ENCODE peak calls at places on chromosomes 4 and X, in six cellular contexts. M is astrocyte, Q is fibroblast of lung, T is H9, W is HCT116, A is PC-3. F is an unnamed sample.

GRCh38 chr4:53804719-53805118 is 213.4 kb upstream of the LNX1 start:
- DNase-seq in T (peak; percentile 48), M (no peak), W (peak; percentile 24), Q (no peak), A (peak; percentile 70), F (peak; percentile 20)

GRCh38 chr4:100486496-100486895 is 31.3 kb downstream of the EMCN start:
- DNase-seq in M (no peak), A (no peak), T (no peak), Q (no peak), W (no peak), F (no peak)

GRCh38 chr4:87270825-87271224 is 50.4 kb upstream of the KLHL8 start:
- DNase-seq in T (peak; percentile 36), M (no peak), A (no peak), W (no peak), Q (no peak), F (no peak)

GRCh38 chr4:150647008-150647407 is 65.1 kb downstream of the MAB21L2 start:
- DNase-seq in A (no peak), M (peak; percentile 23), Q (peak; percentile 32), W (no peak), T (no peak), F (peak; percentile 18)

GRCh38 chrX:54171527-54171926 is 11.5 kb downstream of the FAM120C start:
- DNase-seq in T (no peak), M (no peak), A (no peak), W (no peak), Q (no peak), F (peak; percentile 75)

GRCh38 chr4:122517345-122517744 is 60.8 kb upstream of the IL2 start:
- DNase-seq in M (no peak), T (no peak), Q (no peak), W (no peak), A (no peak), F (no peak)

GRCh38 chr4:152304220-152304619 is 231.7 kb downstream of the FBXW7 start:
- DNase-seq in T (no peak), A (peak; percentile 50), M (peak; percentile 31), Q (peak; percentile 38), W (no peak), F (peak; percentile 57)

GRCh38 chr4:139844057-139844456 is 178.4 kb downstream of the MGST2 start:
- DNase-seq in T (no peak), W (no peak), M (no peak), A (no peak), Q (no peak), F (peak; percentile 46)

GRCh38 chrX:129723511-129723910 is 15.3 kb upstream of the XPNPEP2 start:
- DNase-seq in Q (no peak), T (no peak), M (no peak), A (peak; percentile 65), W (no peak), F (no peak)

GRCh38 chr4:188554413-188554812 is 415.2 kb downstream of the TRIML1 start:
- DNase-seq in Q (no peak), T (no peak), M (no peak), A (no peak), W (no peak), F (no peak)

GRCh38 chrX:13380230-13380629 is 60.4 kb upstream of the ATXN3L start:
- DNase-seq in T (no peak), M (peak; percentile 75), A (peak; percentile 48), Q (peak; percentile 79), W (no peak), F (peak; percentile 79)

GRCh38 chrX:11138498-11139390 is 27.6 kb downstream of the HCCS start:
- DNase-seq in W (no peak), Q (no peak), A (no peak), T (no peak), M (no peak), F (no peak)

GRCh38 chr4:80452768-80453167 is 117.2 kb downstream of the CFAP299 start:
- DNase-seq in A (peak; percentile 74), M (no peak), Q (no peak), W (no peak), T (no peak), F (peak; percentile 2)

GRCh38 chr4:102311912-102312311 is 33.4 kb downstream of the SLC39A8 start:
- DNase-seq in Q (no peak), A (no peak), W (no peak), M (no peak), T (no peak), F (no peak)

GRCh38 chr4:23710298-23710697 is 179.5 kb downstream of the PPARGC1A start:
- DNase-seq in W (no peak), T (no peak), A (no peak), M (no peak), Q (no peak), F (no peak)

GRCh38 chrX:18994713-18995112 is 10.8 kb upstream of the PHKA2 start:
- DNase-seq in A (peak; percentile 89), W (no peak), M (peak; percentile 85), T (no peak), Q (peak; percentile 88), F (peak; percentile 86)

GRCh38 chrX:41559662-41560061 is 112.5 kb downstream of the NYX start:
- DNase-seq in T (no peak), M (peak; percentile 92), W (no peak), A (no peak), Q (peak; percentile 91), F (peak; percentile 74)

GRCh38 chr4:156388826-156389225 is 435.2 kb upstream of the CTSO start:
- DNase-seq in M (peak; percentile 45), W (no peak), A (peak; percentile 63), Q (peak; percentile 54), T (no peak), F (peak; percentile 60)

GRCh38 chr4:1109898-1110506 is 3.4 kb downstream of the RNF212 start:
- DNase-seq in Q (no peak), M (no peak), T (no peak), A (no peak), W (no peak), F (peak; percentile 28)

GRCh38 chr4:74230902-74231499 is 73.1 kb downstream of the MTHFD2L start:
- DNase-seq in A (peak; percentile 99), T (no peak), Q (peak; percentile 58), M (peak; percentile 45), W (no peak), F (peak; percentile 96)

GRCh38 chr4:53478671-53479456 is 101.4 kb downstream of the FIP1L1 start:
- DNase-seq in M (peak; percentile 91), Q (peak; percentile 94), T (no peak), A (peak; percentile 93), W (no peak), F (peak; percentile 91)

GRCh38 chr4:81319657-81320056 is 104.6 kb upstream of the PRKG2 start:
- DNase-seq in T (no peak), Q (no peak), M (no peak), A (no peak), W (no peak), F (no peak)

GRCh38 chr4:156766846-156767245 is 204.8 kb downstream of the PDGFC start:
- DNase-seq in T (no peak), W (no peak), Q (peak; percentile 57), A (no peak), M (peak; percentile 49), F (peak; percentile 53)

GRCh38 chr4:182593413-182593812 is 323.8 kb downstream of the DCTD start:
- DNase-seq in A (no peak), Q (no peak), M (no peak), W (no peak), T (no peak), F (no peak)

GRCh38 chr4:88765729-88766128 is 68.1 kb upstream of the NAP1L5 start:
- DNase-seq in Q (peak; percentile 91), M (peak; percentile 87), T (no peak), A (peak; percentile 78), W (no peak), F (peak; percentile 89)

GRCh38 chr4:10157478-10158354 is 41.1 kb upstream of the WDR1 start:
- DNase-seq in Q (peak; percentile 62), T (peak; percentile 74), A (peak; percentile 56), M (peak; percentile 52), W (peak; percentile 73), F (peak; percentile 88)

GRCh38 chr4:10159671-10160070 is 43.1 kb upstream of the WDR1 start:
- DNase-seq in A (no peak), Q (no peak), M (no peak), W (no peak), T (no peak), F (no peak)

GRCh38 chr4:10161146-10161545 is 44.5 kb upstream of the WDR1 start:
- DNase-seq in A (no peak), W (no peak), T (no peak), Q (no peak), M (no peak), F (no peak)

GRCh38 chr4:10160280-10160856 is 43.8 kb upstream of the WDR1 start:
- DNase-seq in W (peak; percentile 31), M (no peak), A (peak; percentile 5), Q (no peak), T (peak; percentile 30), F (peak; percentile 41)

GRCh38 chr4:10158355-10158942 is 41.9 kb upstream of the WDR1 start:
- DNase-seq in M (no peak), W (no peak), Q (no peak), A (peak; percentile 16), T (no peak), F (no peak)
- H3K4me2 ChIP-seq in M (no peak overlapping the region), W (no peak overlapping the region), Q (no peak overlapping the region), A (no peak overlapping the region), T (no peak overlapping the region), F (no peak overlapping the region)

DNA sequence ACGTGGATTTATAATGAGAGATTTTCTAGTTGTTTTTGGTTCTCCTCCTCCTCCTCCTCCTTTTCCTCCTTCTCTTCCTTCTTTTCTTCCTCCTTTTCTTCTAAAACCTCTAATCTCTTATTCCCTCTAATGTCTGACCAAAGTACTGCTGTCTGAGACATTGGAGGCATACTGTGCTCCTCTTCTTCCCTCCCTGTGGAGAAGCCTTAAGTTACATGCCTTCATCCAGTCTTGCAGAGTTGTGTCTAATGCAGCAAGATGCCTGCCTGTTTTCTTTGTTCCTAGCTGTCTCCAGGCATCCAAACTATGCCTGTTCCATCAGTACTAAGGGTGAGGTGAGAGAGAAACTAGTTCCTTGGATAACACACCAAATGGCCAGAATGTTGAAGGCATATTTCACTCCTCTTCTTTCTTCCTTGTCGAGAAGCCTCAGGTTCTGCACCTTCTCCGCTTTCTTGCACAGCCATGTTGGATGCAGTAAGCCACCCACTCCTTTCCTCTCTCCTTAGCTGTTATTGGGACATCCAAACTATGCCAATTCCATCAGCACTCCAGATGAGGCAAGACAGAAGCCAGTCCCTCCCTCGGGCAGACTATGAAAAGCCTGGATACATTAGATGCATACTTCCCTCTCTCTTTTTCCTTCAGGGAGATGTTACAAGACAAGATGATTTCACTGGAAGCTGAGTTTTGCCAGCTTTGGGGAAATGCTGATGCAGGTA is 285.7 kb upstream of the TRAM1L1 start:
- DNase-seq in Q (no peak), W (no peak), A (no peak), T (no peak), M (no peak), F (no peak)
- H4K20me1 ChIP-seq in Q (no peaks in the 10 kb centered on the region), W (no peaks in the 10 kb centered on the region), A (no peaks in the 10 kb centered on the region), T (no peaks in the 10 kb centered on the region), M (no peaks in the 10 kb centered on the region), F (no peaks in the 10 kb centered on the region)

GRCh38 chrX:151974336-151975227 is at the start of gene GABRE:
- DNase-seq in T (peak; percentile 44), M (no peak), A (no peak), W (no peak), Q (peak; percentile 58), F (peak; percentile 76)
- H3K4me2 ChIP-seq in T (peak within 1 kb of the TSS; percentile 36), M (peak within 1 kb of the TSS; percentile 90), A (no peak within 1 kb of the TSS), W (peak within 1 kb of the TSS; percentile 77), Q (peak within 1 kb of the TSS; percentile 35), F (peak within 1 kb of the TSS; percentile 89)

DNA sequence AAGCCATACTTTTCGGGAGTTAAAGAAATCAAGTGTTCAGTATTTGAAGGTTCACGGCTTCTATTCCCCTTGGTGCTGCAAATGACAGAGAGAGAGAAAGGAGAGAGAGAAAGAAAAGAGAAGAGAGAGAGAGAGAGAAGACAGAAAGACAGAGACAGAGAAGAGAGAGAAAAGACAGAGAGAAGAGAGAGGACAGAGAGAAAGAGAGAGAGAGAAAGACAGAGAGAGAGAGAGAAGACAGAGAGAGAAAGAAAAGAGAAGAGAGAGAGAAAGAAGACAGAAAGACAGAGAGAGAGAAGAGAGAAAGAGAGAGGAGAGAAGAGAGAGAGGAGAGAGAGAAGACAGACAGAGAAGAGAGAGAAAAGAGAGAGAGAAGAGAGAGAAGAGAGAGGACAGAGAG is 8.5 kb upstream of the SHOX start:
- DNase-seq in A (no peak), M (no peak), W (no peak), T (no peak), Q (no peak), F (no peak)
- H4K20me1 ChIP-seq in A (no peaks in the 10 kb centered on the region), M (no peaks in the 10 kb centered on the region), W (no peaks in the 10 kb centered on the region), T (no peaks in the 10 kb centered on the region), Q (no peaks in the 10 kb centered on the region), F (no peaks in the 10 kb centered on the region)

F was measured in GM23248.